ENCODE peak calls at places on chromosomes 4 and X, in nine cellular contexts. One of them, this sample, is unnamed.

GRCh38 chr4:1092983-1093361 is 20.4 kb downstream of the RNF212 start:
- DNase-seq in SW480: no peak
- DNase-seq in activated T-helper 1 cell treated with anti-CD3 and anti-CD28 coated beads, Interleukin-2, amount 50 U/mL, for 16 hours: no peak
- DNase-seq in NCI-H2081: no peak
- DNase-seq in mucosa of descending colon: no peak
- DNase-seq in NCI-H1694 treated with DMSO at 0.1 percent for 48 hours: no peak
- DNase-seq in pons: no peak
- DNase-seq in testis: no peak
- DNase-seq in stimulated activated naive CD8-positive, alpha-beta T cell treated with anti-CD3 and anti-CD28 coated beads, Interleukin-15, Interleukin-2, amounts not matched to agents 100 U/mL and 50 U/mL, for 24 hours: no peak
- DNase-seq in this sample: no peak

GRCh38 chrX:39174761-39175417 is 373.6 kb downstream of the MID1IP1 start:
- DNase-seq in SW480: no peak
- DNase-seq in activated T-helper 1 cell treated with anti-CD3 and anti-CD28 coated beads, Interleukin-2, amount 50 U/mL, for 16 hours: no peak
- DNase-seq in NCI-H2081: peak
- DNase-seq in testis: no peak
- DNase-seq in stimulated activated naive CD8-positive, alpha-beta T cell treated with anti-CD3 and anti-CD28 coated beads, Interleukin-15, Interleukin-2, amounts not matched to agents 100 U/mL and 50 U/mL, for 24 hours: peak
- DNase-seq in mucosa of descending colon: peak
- DNase-seq in NCI-H1694 treated with DMSO at 0.1 percent for 48 hours: no peak
- DNase-seq in pons: no peak
- DNase-seq in this sample: no peak

GRCh38 chr4:111943796-111944203 is 201.5 kb upstream of the FAM241A start:
- DNase-seq in NCI-H2081: peak
- DNase-seq in testis: peak
- DNase-seq in stimulated activated naive CD8-positive, alpha-beta T cell treated with anti-CD3 and anti-CD28 coated beads, Interleukin-15, Interleukin-2, amounts not matched to agents 100 U/mL and 50 U/mL, for 24 hours: no peak
- DNase-seq in NCI-H1694 treated with DMSO at 0.1 percent for 48 hours: no peak
- DNase-seq in SW480: peak
- DNase-seq in mucosa of descending colon: no peak
- DNase-seq in pons: no peak
- DNase-seq in activated T-helper 1 cell treated with anti-CD3 and anti-CD28 coated beads, Interleukin-2, amount 50 U/mL, for 16 hours: no peak
- DNase-seq in this sample: peak

GRCh38 chr4:110454456-110454855 is 21.5 kb upstream of the ENPEP start:
- DNase-seq in mucosa of descending colon: no peak
- DNase-seq in NCI-H2081: no peak
- DNase-seq in testis: no peak
- DNase-seq in NCI-H1694 treated with DMSO at 0.1 percent for 48 hours: no peak
- DNase-seq in stimulated activated naive CD8-positive, alpha-beta T cell treated with anti-CD3 and anti-CD28 coated beads, Interleukin-15, Interleukin-2, amounts not matched to agents 100 U/mL and 50 U/mL, for 24 hours: no peak
- DNase-seq in activated T-helper 1 cell treated with anti-CD3 and anti-CD28 coated beads, Interleukin-2, amount 50 U/mL, for 16 hours: no peak
- DNase-seq in SW480: no peak
- DNase-seq in pons: no peak
- DNase-seq in this sample: no peak

GRCh38 chr4:48340905-48341775 is at the start of gene SLAIN2:
- DNase-seq in activated T-helper 1 cell treated with anti-CD3 and anti-CD28 coated beads, Interleukin-2, amount 50 U/mL, for 16 hours: peak
- DNase-seq in pons: peak
- DNase-seq in NCI-H2081: peak
- DNase-seq in mucosa of descending colon: peak
- DNase-seq in NCI-H1694 treated with DMSO at 0.1 percent for 48 hours: peak
- DNase-seq in SW480: peak
- DNase-seq in testis: peak
- DNase-seq in stimulated activated naive CD8-positive, alpha-beta T cell treated with anti-CD3 and anti-CD28 coated beads, Interleukin-15, Interleukin-2, amounts not matched to agents 100 U/mL and 50 U/mL, for 24 hours: peak
- DNase-seq in this sample: peak

GRCh38 chr4:106679063-106679462 is 310.5 kb upstream of the GIMD1 start:
- DNase-seq in stimulated activated naive CD8-positive, alpha-beta T cell treated with anti-CD3 and anti-CD28 coated beads, Interleukin-15, Interleukin-2, amounts not matched to agents 100 U/mL and 50 U/mL, for 24 hours: no peak
- DNase-seq in SW480: no peak
- DNase-seq in activated T-helper 1 cell treated with anti-CD3 and anti-CD28 coated beads, Interleukin-2, amount 50 U/mL, for 16 hours: no peak
- DNase-seq in testis: no peak
- DNase-seq in pons: no peak
- DNase-seq in NCI-H1694 treated with DMSO at 0.1 percent for 48 hours: no peak
- DNase-seq in NCI-H2081: no peak
- DNase-seq in mucosa of descending colon: no peak
- DNase-seq in this sample: no peak

GRCh38 chr4:8207314-8207713 is 8.2 kb downstream of the SH3TC1 start:
- DNase-seq in SW480: no peak
- DNase-seq in NCI-H1694 treated with DMSO at 0.1 percent for 48 hours: no peak
- DNase-seq in mucosa of descending colon: no peak
- DNase-seq in activated T-helper 1 cell treated with anti-CD3 and anti-CD28 coated beads, Interleukin-2, amount 50 U/mL, for 16 hours: no peak
- DNase-seq in NCI-H2081: no peak
- DNase-seq in stimulated activated naive CD8-positive, alpha-beta T cell treated with anti-CD3 and anti-CD28 coated beads, Interleukin-15, Interleukin-2, amounts not matched to agents 100 U/mL and 50 U/mL, for 24 hours: no peak
- DNase-seq in pons: no peak
- DNase-seq in testis: no peak
- DNase-seq in this sample: no peak

GRCh38 chrX:105463483-105463882 is 243.0 kb upstream of the TEX13A start:
- DNase-seq in stimulated activated naive CD8-positive, alpha-beta T cell treated with anti-CD3 and anti-CD28 coated beads, Interleukin-15, Interleukin-2, amounts not matched to agents 100 U/mL and 50 U/mL, for 24 hours: no peak
- DNase-seq in pons: no peak
- DNase-seq in testis: no peak
- DNase-seq in mucosa of descending colon: no peak
- DNase-seq in NCI-H2081: no peak
- DNase-seq in activated T-helper 1 cell treated with anti-CD3 and anti-CD28 coated beads, Interleukin-2, amount 50 U/mL, for 16 hours: no peak
- DNase-seq in NCI-H1694 treated with DMSO at 0.1 percent for 48 hours: no peak
- DNase-seq in SW480: no peak
- DNase-seq in this sample: no peak

GRCh38 chrX:134520860-134521390 is 61.0 kb downstream of the HPRT1 start:
- DNase-seq in activated T-helper 1 cell treated with anti-CD3 and anti-CD28 coated beads, Interleukin-2, amount 50 U/mL, for 16 hours: no peak
- DNase-seq in NCI-H1694 treated with DMSO at 0.1 percent for 48 hours: peak
- DNase-seq in NCI-H2081: peak
- DNase-seq in SW480: peak
- DNase-seq in testis: peak
- DNase-seq in pons: peak
- DNase-seq in mucosa of descending colon: no peak
- DNase-seq in stimulated activated naive CD8-positive, alpha-beta T cell treated with anti-CD3 and anti-CD28 coated beads, Interleukin-15, Interleukin-2, amounts not matched to agents 100 U/mL and 50 U/mL, for 24 hours: no peak
- DNase-seq in this sample: peak

GRCh38 chr4:41428205-41428940 is 109.6 kb upstream of the LIMCH1 start:
- DNase-seq in stimulated activated naive CD8-positive, alpha-beta T cell treated with anti-CD3 and anti-CD28 coated beads, Interleukin-15, Interleukin-2, amounts not matched to agents 100 U/mL and 50 U/mL, for 24 hours: no peak
- DNase-seq in testis: no peak
- DNase-seq in mucosa of descending colon: no peak
- DNase-seq in SW480: no peak
- DNase-seq in activated T-helper 1 cell treated with anti-CD3 and anti-CD28 coated beads, Interleukin-2, amount 50 U/mL, for 16 hours: no peak
- DNase-seq in pons: peak
- DNase-seq in NCI-H1694 treated with DMSO at 0.1 percent for 48 hours: peak
- DNase-seq in NCI-H2081: no peak
- DNase-seq in this sample: no peak

GRCh38 chr4:10403633-10404445 is 53.4 kb downstream of the ZNF518B start:
- DNase-seq in NCI-H1694 treated with DMSO at 0.1 percent for 48 hours: no peak
- DNase-seq in mucosa of descending colon: no peak
- DNase-seq in activated T-helper 1 cell treated with anti-CD3 and anti-CD28 coated beads, Interleukin-2, amount 50 U/mL, for 16 hours: no peak
- DNase-seq in pons: peak
- DNase-seq in NCI-H2081: peak
- DNase-seq in SW480: peak
- DNase-seq in stimulated activated naive CD8-positive, alpha-beta T cell treated with anti-CD3 and anti-CD28 coated beads, Interleukin-15, Interleukin-2, amounts not matched to agents 100 U/mL and 50 U/mL, for 24 hours: no peak
- DNase-seq in testis: peak
- DNase-seq in this sample: peak

GRCh38 chr4:141140271-141141205 is 7.3 kb upstream of the RNF150 start:
- DNase-seq in mucosa of descending colon: no peak
- DNase-seq in NCI-H1694 treated with DMSO at 0.1 percent for 48 hours: no peak
- DNase-seq in SW480: no peak
- DNase-seq in activated T-helper 1 cell treated with anti-CD3 and anti-CD28 coated beads, Interleukin-2, amount 50 U/mL, for 16 hours: no peak
- DNase-seq in testis: peak
- DNase-seq in pons: no peak
- DNase-seq in NCI-H2081: peak
- DNase-seq in stimulated activated naive CD8-positive, alpha-beta T cell treated with anti-CD3 and anti-CD28 coated beads, Interleukin-15, Interleukin-2, amounts not matched to agents 100 U/mL and 50 U/mL, for 24 hours: no peak
- DNase-seq in this sample: no peak

GRCh38 chr4:181528570-181529184 is 714.5 kb upstream of the TENM3 start:
- DNase-seq in mucosa of descending colon: peak
- DNase-seq in stimulated activated naive CD8-positive, alpha-beta T cell treated with anti-CD3 and anti-CD28 coated beads, Interleukin-15, Interleukin-2, amounts not matched to agents 100 U/mL and 50 U/mL, for 24 hours: peak
- DNase-seq in activated T-helper 1 cell treated with anti-CD3 and anti-CD28 coated beads, Interleukin-2, amount 50 U/mL, for 16 hours: no peak
- DNase-seq in SW480: peak
- DNase-seq in pons: peak
- DNase-seq in NCI-H2081: peak
- DNase-seq in testis: peak
- DNase-seq in NCI-H1694 treated with DMSO at 0.1 percent for 48 hours: peak
- DNase-seq in this sample: peak

GRCh38 chr4:107050525-107051135 is 14.5 kb upstream of the DKK2 start:
- DNase-seq in testis: no peak
- DNase-seq in NCI-H1694 treated with DMSO at 0.1 percent for 48 hours: no peak
- DNase-seq in pons: peak
- DNase-seq in stimulated activated naive CD8-positive, alpha-beta T cell treated with anti-CD3 and anti-CD28 coated beads, Interleukin-15, Interleukin-2, amounts not matched to agents 100 U/mL and 50 U/mL, for 24 hours: no peak
- DNase-seq in activated T-helper 1 cell treated with anti-CD3 and anti-CD28 coated beads, Interleukin-2, amount 50 U/mL, for 16 hours: no peak
- DNase-seq in NCI-H2081: no peak
- DNase-seq in SW480: peak
- DNase-seq in mucosa of descending colon: no peak
- DNase-seq in this sample: no peak

GRCh38 chr4:8278009-8278395 is 8.4 kb downstream of the HTRA3 start:
- DNase-seq in NCI-H1694 treated with DMSO at 0.1 percent for 48 hours: no peak
- DNase-seq in mucosa of descending colon: peak
- DNase-seq in stimulated activated naive CD8-positive, alpha-beta T cell treated with anti-CD3 and anti-CD28 coated beads, Interleukin-15, Interleukin-2, amounts not matched to agents 100 U/mL and 50 U/mL, for 24 hours: no peak
- DNase-seq in pons: no peak
- DNase-seq in SW480: no peak
- DNase-seq in NCI-H2081: no peak
- DNase-seq in activated T-helper 1 cell treated with anti-CD3 and anti-CD28 coated beads, Interleukin-2, amount 50 U/mL, for 16 hours: no peak
- DNase-seq in testis: no peak
- DNase-seq in this sample: no peak

GRCh38 chr4:173878701-173879100 is 348.7 kb upstream of the HAND2 start:
- DNase-seq in NCI-H2081: no peak
- DNase-seq in activated T-helper 1 cell treated with anti-CD3 and anti-CD28 coated beads, Interleukin-2, amount 50 U/mL, for 16 hours: no peak
- DNase-seq in NCI-H1694 treated with DMSO at 0.1 percent for 48 hours: no peak
- DNase-seq in pons: no peak
- DNase-seq in SW480: no peak
- DNase-seq in mucosa of descending colon: no peak
- DNase-seq in stimulated activated naive CD8-positive, alpha-beta T cell treated with anti-CD3 and anti-CD28 coated beads, Interleukin-15, Interleukin-2, amounts not matched to agents 100 U/mL and 50 U/mL, for 24 hours: no peak
- DNase-seq in testis: no peak
- DNase-seq in this sample: peak

GRCh38 chrX:85052636-85053343 is 49.1 kb downstream of the APOOL start:
- DNase-seq in NCI-H2081: no peak
- DNase-seq in mucosa of descending colon: no peak
- DNase-seq in testis: no peak
- DNase-seq in NCI-H1694 treated with DMSO at 0.1 percent for 48 hours: peak
- DNase-seq in pons: peak
- DNase-seq in activated T-helper 1 cell treated with anti-CD3 and anti-CD28 coated beads, Interleukin-2, amount 50 U/mL, for 16 hours: no peak
- DNase-seq in SW480: peak
- DNase-seq in stimulated activated naive CD8-positive, alpha-beta T cell treated with anti-CD3 and anti-CD28 coated beads, Interleukin-15, Interleukin-2, amounts not matched to agents 100 U/mL and 50 U/mL, for 24 hours: no peak
- DNase-seq in this sample: no peak

GRCh38 chr4:151744614-151745013 is 16.2 kb downstream of the GATB start:
- DNase-seq in pons: no peak
- DNase-seq in NCI-H2081: no peak
- DNase-seq in stimulated activated naive CD8-positive, alpha-beta T cell treated with anti-CD3 and anti-CD28 coated beads, Interleukin-15, Interleukin-2, amounts not matched to agents 100 U/mL and 50 U/mL, for 24 hours: no peak
- DNase-seq in SW480: peak
- DNase-seq in activated T-helper 1 cell treated with anti-CD3 and anti-CD28 coated beads, Interleukin-2, amount 50 U/mL, for 16 hours: no peak
- DNase-seq in mucosa of descending colon: no peak
- DNase-seq in NCI-H1694 treated with DMSO at 0.1 percent for 48 hours: no peak
- DNase-seq in testis: no peak
- DNase-seq in this sample: peak

GRCh38 chr4:151798678-151799416 is 38.0 kb upstream of the GATB start:
- DNase-seq in mucosa of descending colon: no peak
- DNase-seq in testis: no peak
- DNase-seq in NCI-H1694 treated with DMSO at 0.1 percent for 48 hours: no peak
- DNase-seq in NCI-H2081: no peak
- DNase-seq in SW480: peak
- DNase-seq in pons: no peak
- DNase-seq in activated T-helper 1 cell treated with anti-CD3 and anti-CD28 coated beads, Interleukin-2, amount 50 U/mL, for 16 hours: no peak
- DNase-seq in stimulated activated naive CD8-positive, alpha-beta T cell treated with anti-CD3 and anti-CD28 coated beads, Interleukin-15, Interleukin-2, amounts not matched to agents 100 U/mL and 50 U/mL, for 24 hours: no peak
- DNase-seq in this sample: no peak

GRCh38 chr4:146330392-146330791 is 116.1 kb downstream of the REELD1 start:
- DNase-seq in mucosa of descending colon: no peak
- DNase-seq in testis: no peak
- DNase-seq in activated T-helper 1 cell treated with anti-CD3 and anti-CD28 coated beads, Interleukin-2, amount 50 U/mL, for 16 hours: no peak
- DNase-seq in NCI-H2081: no peak
- DNase-seq in pons: no peak
- DNase-seq in SW480: no peak
- DNase-seq in NCI-H1694 treated with DMSO at 0.1 percent for 48 hours: no peak
- DNase-seq in stimulated activated naive CD8-positive, alpha-beta T cell treated with anti-CD3 and anti-CD28 coated beads, Interleukin-15, Interleukin-2, amounts not matched to agents 100 U/mL and 50 U/mL, for 24 hours: no peak
- DNase-seq in this sample: no peak

GRCh38 chrX:22276781-22277180 is 4.1 kb downstream of the CBLL2 start:
- DNase-seq in NCI-H2081: no peak
- DNase-seq in mucosa of descending colon: no peak
- DNase-seq in stimulated activated naive CD8-positive, alpha-beta T cell treated with anti-CD3 and anti-CD28 coated beads, Interleukin-15, Interleukin-2, amounts not matched to agents 100 U/mL and 50 U/mL, for 24 hours: no peak
- DNase-seq in pons: no peak
- DNase-seq in activated T-helper 1 cell treated with anti-CD3 and anti-CD28 coated beads, Interleukin-2, amount 50 U/mL, for 16 hours: no peak
- DNase-seq in testis: no peak
- DNase-seq in NCI-H1694 treated with DMSO at 0.1 percent for 48 hours: no peak
- DNase-seq in SW480: no peak
- DNase-seq in this sample: no peak

GRCh38 chrX:148537556-148538182 is 37.3 kb downstream of the AFF2 start:
- DNase-seq in mucosa of descending colon: no peak
- DNase-seq in testis: peak
- DNase-seq in activated T-helper 1 cell treated with anti-CD3 and anti-CD28 coated beads, Interleukin-2, amount 50 U/mL, for 16 hours: no peak
- DNase-seq in SW480: no peak
- DNase-seq in pons: no peak
- DNase-seq in NCI-H1694 treated with DMSO at 0.1 percent for 48 hours: no peak
- DNase-seq in stimulated activated naive CD8-positive, alpha-beta T cell treated with anti-CD3 and anti-CD28 coated beads, Interleukin-15, Interleukin-2, amounts not matched to agents 100 U/mL and 50 U/mL, for 24 hours: no peak
- DNase-seq in NCI-H2081: no peak
- DNase-seq in this sample: no peak

GRCh38 chrX:37666516-37666915 is 19.1 kb upstream of the XK start:
- DNase-seq in testis: no peak
- DNase-seq in NCI-H1694 treated with DMSO at 0.1 percent for 48 hours: no peak
- DNase-seq in stimulated activated naive CD8-positive, alpha-beta T cell treated with anti-CD3 and anti-CD28 coated beads, Interleukin-15, Interleukin-2, amounts not matched to agents 100 U/mL and 50 U/mL, for 24 hours: no peak
- DNase-seq in pons: no peak
- DNase-seq in activated T-helper 1 cell treated with anti-CD3 and anti-CD28 coated beads, Interleukin-2, amount 50 U/mL, for 16 hours: no peak
- DNase-seq in SW480: no peak
- DNase-seq in NCI-H2081: no peak
- DNase-seq in mucosa of descending colon: no peak
- DNase-seq in this sample: no peak

GRCh38 chr4:98639523-98639922 is 18.9 kb downstream of the TSPAN5 start:
- DNase-seq in mucosa of descending colon: no peak
- DNase-seq in stimulated activated naive CD8-positive, alpha-beta T cell treated with anti-CD3 and anti-CD28 coated beads, Interleukin-15, Interleukin-2, amounts not matched to agents 100 U/mL and 50 U/mL, for 24 hours: no peak
- DNase-seq in NCI-H2081: no peak
- DNase-seq in pons: no peak
- DNase-seq in NCI-H1694 treated with DMSO at 0.1 percent for 48 hours: no peak
- DNase-seq in SW480: no peak
- DNase-seq in activated T-helper 1 cell treated with anti-CD3 and anti-CD28 coated beads, Interleukin-2, amount 50 U/mL, for 16 hours: no peak
- DNase-seq in testis: no peak
- DNase-seq in this sample: no peak

GRCh38 chr4:187098429-187098828 is 374.8 kb upstream of the FAT1 start:
- DNase-seq in NCI-H1694 treated with DMSO at 0.1 percent for 48 hours: no peak
- DNase-seq in NCI-H2081: no peak
- DNase-seq in testis: no peak
- DNase-seq in pons: no peak
- DNase-seq in SW480: no peak
- DNase-seq in activated T-helper 1 cell treated with anti-CD3 and anti-CD28 coated beads, Interleukin-2, amount 50 U/mL, for 16 hours: no peak
- DNase-seq in stimulated activated naive CD8-positive, alpha-beta T cell treated with anti-CD3 and anti-CD28 coated beads, Interleukin-15, Interleukin-2, amounts not matched to agents 100 U/mL and 50 U/mL, for 24 hours: no peak
- DNase-seq in mucosa of descending colon: no peak
- DNase-seq in this sample: no peak

GRCh38 chr4:26839016-26839415 is 21.6 kb upstream of the STIM2 start:
- DNase-seq in pons: no peak
- DNase-seq in activated T-helper 1 cell treated with anti-CD3 and anti-CD28 coated beads, Interleukin-2, amount 50 U/mL, for 16 hours: no peak
- DNase-seq in stimulated activated naive CD8-positive, alpha-beta T cell treated with anti-CD3 and anti-CD28 coated beads, Interleukin-15, Interleukin-2, amounts not matched to agents 100 U/mL and 50 U/mL, for 24 hours: no peak
- DNase-seq in SW480: no peak
- DNase-seq in mucosa of descending colon: no peak
- DNase-seq in testis: no peak
- DNase-seq in NCI-H2081: no peak
- DNase-seq in NCI-H1694 treated with DMSO at 0.1 percent for 48 hours: no peak
- DNase-seq in this sample: no peak

GRCh38 chr4:152248347-152248746 is 287.5 kb downstream of the FBXW7 start:
- DNase-seq in activated T-helper 1 cell treated with anti-CD3 and anti-CD28 coated beads, Interleukin-2, amount 50 U/mL, for 16 hours: no peak
- DNase-seq in pons: no peak
- DNase-seq in stimulated activated naive CD8-positive, alpha-beta T cell treated with anti-CD3 and anti-CD28 coated beads, Interleukin-15, Interleukin-2, amounts not matched to agents 100 U/mL and 50 U/mL, for 24 hours: no peak
- DNase-seq in testis: no peak
- DNase-seq in NCI-H1694 treated with DMSO at 0.1 percent for 48 hours: no peak
- DNase-seq in mucosa of descending colon: no peak
- DNase-seq in SW480: no peak
- DNase-seq in NCI-H2081: no peak
- DNase-seq in this sample: no peak

GRCh38 chr4:156795727-156796126 is 175.9 kb downstream of the PDGFC start:
- DNase-seq in pons: no peak
- DNase-seq in testis: no peak
- DNase-seq in stimulated activated naive CD8-positive, alpha-beta T cell treated with anti-CD3 and anti-CD28 coated beads, Interleukin-15, Interleukin-2, amounts not matched to agents 100 U/mL and 50 U/mL, for 24 hours: no peak
- DNase-seq in NCI-H1694 treated with DMSO at 0.1 percent for 48 hours: no peak
- DNase-seq in mucosa of descending colon: no peak
- DNase-seq in activated T-helper 1 cell treated with anti-CD3 and anti-CD28 coated beads, Interleukin-2, amount 50 U/mL, for 16 hours: no peak
- DNase-seq in NCI-H2081: no peak
- DNase-seq in SW480: no peak
- DNase-seq in this sample: no peak

GRCh38 chrX:71622347-71623104 is 4.2 kb upstream of the CXCR3 start:
- DNase-seq in SW480: peak
- DNase-seq in stimulated activated naive CD8-positive, alpha-beta T cell treated with anti-CD3 and anti-CD28 coated beads, Interleukin-15, Interleukin-2, amounts not matched to agents 100 U/mL and 50 U/mL, for 24 hours: peak
- DNase-seq in NCI-H2081: no peak
- DNase-seq in testis: peak
- DNase-seq in mucosa of descending colon: peak
- DNase-seq in pons: peak
- DNase-seq in activated T-helper 1 cell treated with anti-CD3 and anti-CD28 coated beads, Interleukin-2, amount 50 U/mL, for 16 hours: peak
- DNase-seq in NCI-H1694 treated with DMSO at 0.1 percent for 48 hours: no peak
- DNase-seq in this sample: no peak

GRCh38 chr4:16384496-16384895 is 158.2 kb upstream of the TAPT1 start:
- DNase-seq in NCI-H2081: no peak
- DNase-seq in SW480: no peak
- DNase-seq in testis: no peak
- DNase-seq in pons: no peak
- DNase-seq in NCI-H1694 treated with DMSO at 0.1 percent for 48 hours: no peak
- DNase-seq in activated T-helper 1 cell treated with anti-CD3 and anti-CD28 coated beads, Interleukin-2, amount 50 U/mL, for 16 hours: no peak
- DNase-seq in stimulated activated naive CD8-positive, alpha-beta T cell treated with anti-CD3 and anti-CD28 coated beads, Interleukin-15, Interleukin-2, amounts not matched to agents 100 U/mL and 50 U/mL, for 24 hours: no peak
- DNase-seq in mucosa of descending colon: no peak
- DNase-seq in this sample: no peak

GRCh38 chrX:29419774-29420553 is 795.4 kb upstream of the MAGEB2 start:
- DNase-seq in NCI-H2081: no peak
- DNase-seq in mucosa of descending colon: no peak
- DNase-seq in pons: no peak
- DNase-seq in stimulated activated naive CD8-positive, alpha-beta T cell treated with anti-CD3 and anti-CD28 coated beads, Interleukin-15, Interleukin-2, amounts not matched to agents 100 U/mL and 50 U/mL, for 24 hours: no peak
- DNase-seq in testis: no peak
- DNase-seq in NCI-H1694 treated with DMSO at 0.1 percent for 48 hours: no peak
- DNase-seq in SW480: no peak
- DNase-seq in activated T-helper 1 cell treated with anti-CD3 and anti-CD28 coated beads, Interleukin-2, amount 50 U/mL, for 16 hours: no peak
- DNase-seq in this sample: no peak